ENCODE peak calls at places on chromosomes 2 and 18, in ten cellular contexts. J is BJ; S is stimulated activated CD8-positive, alpha-beta memory T cell treated with anti-CD3 and anti-CD28 coated beads, Interleukin-2, amount 100 ng/mL, for 48 hours; P is OCI-M1; C is nucleus accumbens; R is activated T-cell treated with anti-CD3 and anti-CD28 coated beads, Interleukin-2, amount 50 U/mL, for 48 hours; B is NCI-H82; W is stimulated activated CD4-positive, alpha-beta T cell treated with anti-CD3 and anti-CD28 coated beads, Interleukin-12 subunit alpha, Interleukin-12 subunit beta, amount 100 ng/mL, for 4 hours; Y is omental fat pad; E is testis. D is an unnamed sample.

GRCh38 chr18:6010284-6010683 is 115.0 kb upstream of the TMEM200C start:
- DNase-seq in E (no peak), B (no peak), J (no peak), C (no peak), W (no peak), Y (no peak), S (no peak), R (no peak), P (no peak), D (no peak)

GRCh38 chr18:48800877-48801727 is 149.7 kb downstream of the SMAD7 start:
- DNase-seq in E (peak; percentile 9), S (no peak), P (no peak), B (no peak), R (peak; percentile 65), Y (peak; percentile 18), W (no peak), C (no peak), J (peak; percentile 55), D (no peak)

GRCh38 chr2:64374686-64375085 is 79.3 kb upstream of the LGALSL start:
- DNase-seq in S (no peak), B (no peak), C (no peak), R (no peak), J (no peak), Y (no peak), W (no peak), E (no peak), P (no peak), D (no peak)

GRCh38 chr18:49874238-49874637 is 60.9 kb upstream of the ACAA2 start:
- DNase-seq in E (no peak), W (no peak), B (no peak), P (no peak), R (no peak), S (no peak), J (no peak), Y (no peak), C (no peak), D (no peak)

GRCh38 chr2:120594856-120595685 is 140.6 kb upstream of the GLI2 start:
- DNase-seq in C (no peak), S (no peak), P (no peak), R (no peak), Y (no peak), W (no peak), E (no peak), B (peak; percentile 69), J (no peak), D (no peak)

GRCh38 chr2:101870444-101870843 is 121.3 kb upstream of the IL1R2 start:
- DNase-seq in P (no peak), B (no peak), R (no peak), S (no peak), E (no peak), W (no peak), J (no peak), C (no peak), Y (no peak), D (no peak)

GRCh38 chr2:229815858-229816257 is 101.5 kb upstream of the DNER start:
- DNase-seq in Y (no peak), P (no peak), S (no peak), W (no peak), C (no peak), J (no peak), B (no peak), E (no peak), R (no peak), D (no peak)

GRCh38 chr2:43426305-43427031 is 169.4 kb downstream of the THADA start:
- DNase-seq in R (peak; percentile 63), S (peak; percentile 12), B (no peak), Y (no peak), C (no peak), W (peak; percentile 48), E (peak; percentile 72), J (peak; percentile 98), P (peak; percentile 97), D (no peak)

GRCh38 chr18:7191736-7192135 is 39.2 kb upstream of the LRRC30 start:
- DNase-seq in J (no peak), R (no peak), S (no peak), E (no peak), W (no peak), B (no peak), P (no peak), Y (no peak), C (no peak), D (no peak)

GRCh38 chr2:149084924-149085795 is 46.7 kb downstream of the LYPD6B start:
- DNase-seq in Y (no peak), P (no peak), C (no peak), W (no peak), B (no peak), R (no peak), J (no peak), S (no peak), E (no peak), D (no peak)

GRCh38 chr2:191666733-191667132 is 11.2 kb upstream of the NABP1 start:
- DNase-seq in R (no peak), Y (no peak), P (peak; percentile 79), E (no peak), B (no peak), W (no peak), C (no peak), J (no peak), S (no peak), D (no peak)

GRCh38 chr2:176997074-176997791 is 215.4 kb upstream of the HNRNPA3 start:
- DNase-seq in C (no peak), W (no peak), R (no peak), Y (no peak), P (peak; percentile 44), J (peak; percentile 13), E (no peak), S (no peak), B (no peak), D (no peak)

GRCh38 chr2:120352701-120353590 is 7.0 kb downstream of the INHBB start:
- DNase-seq in E (no peak), Y (no peak), P (no peak), R (no peak), B (no peak), C (no peak), J (no peak), S (no peak), W (no peak), D (no peak)

GRCh38 chr2:45776160-45776955 is 124.9 kb downstream of the PRKCE start:
- DNase-seq in P (no peak), R (no peak), C (no peak), E (peak; percentile 26), B (no peak), S (no peak), W (no peak), J (no peak), Y (no peak), D (no peak)

GRCh38 chr2:191115801-191116200 is 35.0 kb downstream of the STAT4 start:
- DNase-seq in S (no peak), B (no peak), E (no peak), J (no peak), P (no peak), Y (no peak), W (no peak), R (no peak), C (no peak), D (no peak)

GRCh38 chr18:3492166-3492565 is 42.2 kb downstream of the TGIF1 start:
- DNase-seq in C (no peak), E (no peak), B (no peak), R (no peak), P (no peak), Y (no peak), J (no peak), S (no peak), W (no peak), D (no peak)

GRCh38 chr2:15303874-15304273 is 257.3 kb downstream of the NBAS start:
- DNase-seq in Y (no peak), R (no peak), P (no peak), B (peak; percentile 23), S (no peak), W (no peak), J (no peak), E (no peak), C (no peak), D (no peak)

GRCh38 chr2:21267232-21267835 is 143.6 kb downstream of the TDRD15 start:
- DNase-seq in W (no peak), B (no peak), C (no peak), P (no peak), J (no peak), Y (no peak), S (no peak), R (no peak), E (no peak), D (no peak)

GRCh38 chr18:64639536-64639935 is 490.6 kb upstream of the LINC00305 start:
- DNase-seq in R (no peak), J (no peak), P (no peak), S (no peak), C (no peak), E (no peak), W (no peak), Y (no peak), B (no peak), D (no peak)

GRCh38 chr18:6629635-6630140 is 99.8 kb upstream of the ARHGAP28 start:
- DNase-seq in W (no peak), E (no peak), P (no peak), C (no peak), Y (no peak), R (no peak), B (no peak), J (no peak), S (no peak), D (no peak)

GRCh38 chr2:80340022-80340421 is 35.5 kb upstream of the LRRTM1 start:
- DNase-seq in S (no peak), W (no peak), J (no peak), R (no peak), C (no peak), E (no peak), B (no peak), Y (no peak), P (no peak), D (no peak)

GRCh38 chr18:74446631-74447403 is 10.3 kb downstream of the DIPK1C start:
- DNase-seq in J (no peak), R (peak; percentile 7), S (no peak), E (no peak), P (no peak), C (no peak), B (no peak), W (no peak), Y (no peak), D (no peak)

GRCh38 chr2:46649004-46649403 is 169.6 kb downstream of the TMEM247 start:
- DNase-seq in J (no peak), E (no peak), Y (no peak), C (no peak), W (no peak), R (no peak), S (no peak), P (no peak), B (no peak), D (no peak)